ENCODE peak calls at places on chromosomes 1 and 21, in ten cellular contexts. H is MG63, L is Peyer's patch, T is A549, Y is IMR-90, Z is kidney epithelial cell, O is GM12865, W is aorta, D is breast epithelium, F is SK-N-SH. N is an unnamed sample.
A peak's percentile ranks its signal among the peaks of the same experiment; 100 is the strongest.

GRCh38 chr1:38728176-38728908 is 131.2 kb downstream of the RRAGC start:
- DNase-seq in L (no peak), D (no peak), T (no peak), F (no peak), Y (peak; percentile 68), H (peak; percentile 88), Z (peak; percentile 18), O (no peak), W (peak; percentile 82), N (peak; percentile 20)

GRCh38 chr1:83845437-83846071 is 153.4 kb downstream of the TTLL7 start:
- DNase-seq in D (no peak), W (no peak), F (no peak), L (no peak), Y (no peak), H (no peak), Z (no peak), T (no peak), O (no peak), N (no peak)

GRCh38 chr1:151001592-151001991 is 5.1 kb downstream of the MINDY1 start:
- DNase-seq in D (no peak), H (no peak), W (no peak), T (no peak), Y (no peak), Z (no peak), L (no peak), O (no peak), F (no peak), N (no peak)

GRCh38 chr1:182666736-182667135 is 17.7 kb downstream of the RGS8 start:
- DNase-seq in O (no peak), Z (no peak), D (no peak), W (no peak), T (no peak), F (no peak), H (peak; percentile 51), Y (peak; percentile 4), L (no peak), N (peak; percentile 45)

GRCh38 chr21:14591882-14592281 is 45.8 kb upstream of the SAMSN1 start:
- DNase-seq in W (peak; percentile 54), O (peak; percentile 17), T (no peak), H (peak; percentile 3), L (peak; percentile 52), Y (no peak), F (no peak), D (no peak), Z (peak; percentile 23), N (no peak)

GRCh38 chr1:91124989-91125417 is 103.2 kb upstream of the ZNF644 start:
- DNase-seq in L (no peak), T (no peak), W (peak; percentile 42), H (no peak), D (no peak), F (no peak), Y (no peak), Z (no peak), O (peak; percentile 46), N (no peak)

GRCh38 chr1:154221815-154222081 is 993 bp downstream of the UBAP2L start:
- DNase-seq in Y (peak; percentile 87), W (no peak), L (no peak), O (peak; percentile 30), F (no peak), T (peak; percentile 56), Z (no peak), H (no peak), D (no peak), N (peak; percentile 16)

GRCh38 chr1:34518146-34518545 is 236.7 kb upstream of the GJB5 start:
- DNase-seq in L (no peak), Z (no peak), Y (no peak), F (no peak), W (no peak), O (no peak), T (no peak), H (no peak), D (no peak), N (no peak)

GRCh38 chr1:208540724-208541123 is 296.5 kb upstream of the PLXNA2 start:
- DNase-seq in H (no peak), O (no peak), L (no peak), W (no peak), D (no peak), T (no peak), Z (no peak), Y (no peak), F (no peak), N (no peak)

GRCh38 chr21:37582613-37583012 is 216.0 kb downstream of the DYRK1A start:
- DNase-seq in Z (peak; percentile 25), H (peak; percentile 38), D (no peak), L (no peak), Y (peak; percentile 77), T (peak; percentile 62), O (peak; percentile 50), W (no peak), F (peak; percentile 61), N (peak; percentile 40)

GRCh38 chr1:67724928-67725560 is 40.0 kb downstream of the GADD45A start:
- DNase-seq in Z (peak; percentile 83), L (peak; percentile 64), T (peak; percentile 51), D (peak; percentile 89), H (peak; percentile 75), Y (peak; percentile 85), W (peak; percentile 59), O (no peak), F (no peak), N (no peak)

GRCh38 chr1:23963617-23964234 is 4.1 kb downstream of the PNRC2 start:
- DNase-seq in F (no peak), T (no peak), D (no peak), H (no peak), Y (no peak), W (no peak), L (no peak), O (peak; percentile 21), Z (no peak), N (no peak)
- H3K4me3 ChIP-seq in F (no peak overlapping the region), T (no peak overlapping the region), D (no peak overlapping the region), H (no peak overlapping the region), Y (no peak overlapping the region), W (no peak overlapping the region), L (no peak overlapping the region), O (no peak overlapping the region), Z (no peak overlapping the region), N (no peak overlapping the region)

DNA sequence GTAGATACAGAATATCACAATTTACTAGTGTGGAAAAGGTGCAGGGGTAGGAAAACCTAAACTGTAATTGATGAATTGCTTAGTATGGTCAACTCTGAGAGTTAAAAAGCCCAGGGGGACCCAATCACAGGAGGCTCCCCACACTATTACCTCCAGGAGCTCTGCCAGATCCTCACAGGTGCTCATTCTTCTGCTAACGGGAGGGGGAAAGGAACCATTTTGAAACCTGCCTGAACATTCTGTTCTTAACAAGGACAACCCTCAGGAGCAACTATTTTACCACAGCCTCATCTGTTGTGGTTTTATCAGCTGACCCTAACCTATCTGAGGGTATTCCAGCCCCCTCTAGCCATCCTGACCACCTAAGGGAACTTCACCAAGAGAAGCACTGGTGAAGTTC is 19.1 kb downstream of the PDIK1L start:
- DNase-seq in L (no peak), H (no peak), F (no peak), T (no peak), D (no peak), W (no peak), Z (no peak), O (no peak), Y (no peak), N (no peak)
- H3K4me3 ChIP-seq in L (no peak overlapping the region), H (no peak overlapping the region), F (no peak overlapping the region), T (no peak overlapping the region), D (no peak overlapping the region), W (no peak overlapping the region), Z (no peak overlapping the region), O (no peak overlapping the region), Y (no peak overlapping the region), N (no peak overlapping the region)

GRCh38 chr1:234980657-234981396 is 147.8 kb downstream of the TOMM20 start:
- DNase-seq in F (peak; percentile 39), O (peak; percentile 89), T (peak; percentile 89), W (peak; percentile 95), H (peak; percentile 99), Y (peak; percentile 97), L (peak; percentile 88), D (peak; percentile 81), Z (no peak), N (no peak)
- H3K4me3 ChIP-seq in F (peak overlapping the region; percentile 28), O (peak overlapping the region; percentile 63), T (no peak overlapping the region), W (no peak overlapping the region), H (no peak overlapping the region), Y (no peak overlapping the region), L (no peak overlapping the region), D (peak overlapping the region; percentile 21), Z (no peak overlapping the region), N (no peak overlapping the region)

GRCh38 chr1:201540846-201541735 is 2.2 kb downstream of the NAV1 start:
- DNase-seq in T (no peak), Z (no peak), H (no peak), O (no peak), Y (no peak), L (no peak), F (no peak), D (no peak), W (no peak), N (no peak)
- H3K4me3 ChIP-seq in T (no peak overlapping the region), Z (no peak overlapping the region), H (peak overlapping the region; percentile 61), O (no peak overlapping the region), Y (peak overlapping the region; percentile 73), L (no peak overlapping the region), F (peak overlapping the region; percentile 90), D (peak overlapping the region; percentile 76), W (no peak overlapping the region), N (peak overlapping the region; percentile 94)

N was measured in GM23338.